ENCODE peak calls at places on chromosomes 12 and 14, in four cellular contexts. One of them, this sample, is unnamed.

GRCh38 chr12:98745578-98746391 is 100.7 kb downstream of the APAF1 start:
- DNase-seq in K562: no peak
- DNase-seq in HepG2: no peak
- DNase-seq in SK-N-SH: peak; percentile 48
- DNase-seq in this sample: no peak

GRCh38 chr12:109840349-109841073 is 7.3 kb upstream of the TRPV4 start:
- DNase-seq in K562: no peak
- DNase-seq in HepG2: peak; percentile 59
- DNase-seq in SK-N-SH: no peak
- DNase-seq in this sample: no peak

GRCh38 chr12:10952645-10953044 is 13.6 kb upstream of the TAS2R14 start:
- DNase-seq in K562: no peak
- DNase-seq in HepG2: no peak
- DNase-seq in SK-N-SH: no peak
- DNase-seq in this sample: no peak

GRCh38 chr14:91246051-91246852 is 1.7 kb upstream of the GPR68 start:
- DNase-seq in K562: no peak
- DNase-seq in HepG2: no peak
- DNase-seq in SK-N-SH: no peak
- DNase-seq in this sample: no peak

GRCh38 chr14:32009636-32010560 is 67.2 kb upstream of the ARHGAP5 start:
- DNase-seq in K562: no peak
- DNase-seq in HepG2: no peak
- DNase-seq in SK-N-SH: no peak
- DNase-seq in this sample: no peak

GRCh38 chr12:72273851-72274284 is 1.7 kb downstream of the TRHDE start:
- DNase-seq in K562: no peak
- DNase-seq in HepG2: no peak
- DNase-seq in SK-N-SH: no peak
- DNase-seq in this sample: no peak

GRCh38 chr14:61876362-61877049 is 114.3 kb downstream of the SNAPC1 start:
- DNase-seq in K562: no peak
- DNase-seq in HepG2: no peak
- DNase-seq in SK-N-SH: peak; percentile 38
- DNase-seq in this sample: no peak

GRCh38 chr12:25107920-25108319 is 87.0 kb downstream of the DNAI7 start:
- DNase-seq in K562: no peak
- DNase-seq in HepG2: no peak
- DNase-seq in SK-N-SH: no peak
- DNase-seq in this sample: peak; percentile 64

GRCh38 chr12:52871291-52871961 is 22.6 kb upstream of the KRT78 start:
- DNase-seq in K562: no peak
- DNase-seq in HepG2: no peak
- DNase-seq in SK-N-SH: no peak
- DNase-seq in this sample: no peak

GRCh38 chr12:124506145-124506831 is 61.1 kb downstream of the NCOR2 start:
- DNase-seq in K562: peak; percentile 71
- DNase-seq in HepG2: no peak
- DNase-seq in SK-N-SH: peak; percentile 89
- DNase-seq in this sample: no peak

GRCh38 chr14:91095178-91095577 is 18.7 kb upstream of the DGLUCY start:
- DNase-seq in K562: no peak
- DNase-seq in HepG2: no peak
- DNase-seq in SK-N-SH: no peak
- DNase-seq in this sample: no peak

GRCh38 chr14:52313493-52313881 is 625 bp upstream of the PTGER2 start:
- DNase-seq in K562: no peak
- DNase-seq in HepG2: no peak
- DNase-seq in SK-N-SH: no peak
- DNase-seq in this sample: no peak

GRCh38 chr12:94109154-94109553 is 39.2 kb upstream of the PLXNC1 start:
- DNase-seq in K562: peak; percentile 68
- DNase-seq in HepG2: no peak
- DNase-seq in SK-N-SH: no peak
- DNase-seq in this sample: no peak

GRCh38 chr14:68244272-68244975 is 424.8 kb downstream of the RAD51B start:
- DNase-seq in K562: no peak
- DNase-seq in HepG2: no peak
- DNase-seq in SK-N-SH: no peak
- DNase-seq in this sample: no peak

GRCh38 chr12:66140726-66141125 is 10.2 kb upstream of the LLPH start:
- DNase-seq in K562: no peak
- DNase-seq in HepG2: no peak
- DNase-seq in SK-N-SH: no peak
- DNase-seq in this sample: no peak

GRCh38 chr12:34406996-34407300 is 384.7 kb downstream of the ALG10 start:
- DNase-seq in K562: no peak
- DNase-seq in HepG2: no peak
- DNase-seq in SK-N-SH: no peak
- DNase-seq in this sample: no peak

GRCh38 chr14:20986811-20987210 is 3.0 kb upstream of the METTL17 start:
- DNase-seq in K562: peak; percentile 40
- DNase-seq in HepG2: peak; percentile 30
- DNase-seq in SK-N-SH: no peak
- DNase-seq in this sample: no peak
- TF ChIP-seq FOXM1 in K562: no peak
- TF ChIP-seq FOXM1 in HepG2: no peak
- TF ChIP-seq FOXM1 in SK-N-SH: no peak
- TF ChIP-seq FOXM1 in this sample: no peak

DNA sequence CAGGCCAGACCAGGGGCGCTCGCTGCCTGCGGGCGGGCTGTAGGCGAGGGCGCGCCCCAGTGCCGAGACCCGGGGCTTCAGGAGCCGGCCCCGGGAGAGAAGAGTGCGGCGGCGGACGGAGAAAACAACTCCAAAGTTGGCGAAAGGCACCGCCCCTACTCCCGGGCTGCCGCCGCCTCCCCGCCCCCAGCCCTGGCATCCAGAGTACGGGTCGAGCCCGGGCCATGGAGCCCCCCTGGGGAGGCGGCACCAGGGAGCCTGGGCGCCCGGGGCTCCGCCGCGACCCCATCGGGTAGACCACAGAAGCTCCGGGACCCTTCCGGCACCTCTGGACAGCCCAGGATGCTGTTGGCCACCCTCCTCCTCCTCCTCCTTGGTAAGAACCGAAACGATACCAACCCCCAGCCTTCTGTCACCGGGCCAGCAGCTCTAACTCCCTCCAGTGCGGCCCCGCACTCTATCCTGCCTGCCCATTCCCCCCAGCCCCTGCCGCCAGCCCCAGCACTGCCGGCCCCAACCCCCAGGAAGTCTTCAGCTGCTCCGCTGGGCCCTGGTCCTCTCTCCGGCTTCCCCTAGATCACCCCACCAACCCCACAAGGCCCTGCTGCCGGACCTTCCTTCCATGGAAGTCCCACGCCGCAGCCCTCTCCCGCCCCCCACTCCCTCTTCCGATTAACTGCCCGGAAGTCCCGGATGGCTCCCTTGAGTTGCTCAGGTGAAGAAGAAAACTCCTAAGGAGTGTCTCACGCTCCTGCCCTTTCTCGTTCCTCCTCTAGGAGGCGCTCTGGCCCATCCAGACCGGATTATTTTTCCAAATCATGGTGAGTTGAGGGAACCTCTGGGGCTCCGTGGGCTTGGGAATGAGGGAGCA is 657 bp downstream of the LRP10 start:
- DNase-seq in K562: peak; percentile 93
- DNase-seq in HepG2: peak; percentile 84
- DNase-seq in SK-N-SH: peak; percentile 83
- DNase-seq in this sample: no peak
- TF ChIP-seq RAD21 in K562: peak; percentile 69
- TF ChIP-seq RAD21 in HepG2: peak; percentile 68
- TF ChIP-seq RAD21 in SK-N-SH: peak; percentile 79
- TF ChIP-seq RAD21 in this sample: peak; percentile 75

GRCh38 chr12:22667122-22667521 is 42.2 kb downstream of the ETNK1 start:
- DNase-seq in K562: no peak
- DNase-seq in HepG2: no peak
- DNase-seq in SK-N-SH: no peak
- DNase-seq in this sample: no peak

GRCh38 chr12:22672951-22673350 is 48.0 kb downstream of the ETNK1 start:
- DNase-seq in K562: no peak
- DNase-seq in HepG2: no peak
- DNase-seq in SK-N-SH: no peak
- DNase-seq in this sample: no peak

GRCh38 chr12:22665476-22665875 is 40.5 kb downstream of the ETNK1 start:
- DNase-seq in K562: no peak
- DNase-seq in HepG2: no peak
- DNase-seq in SK-N-SH: no peak
- DNase-seq in this sample: no peak

GRCh38 chr12:22670762-22671161 is 45.8 kb downstream of the ETNK1 start:
- DNase-seq in K562: no peak
- DNase-seq in HepG2: no peak
- DNase-seq in SK-N-SH: no peak
- DNase-seq in this sample: no peak

GRCh38 chr12:22668441-22668840 is 43.5 kb downstream of the ETNK1 start:
- DNase-seq in K562: no peak
- DNase-seq in HepG2: no peak
- DNase-seq in SK-N-SH: no peak
- DNase-seq in this sample: no peak
- TF ChIP-seq FOXM1 in K562: no peak
- TF ChIP-seq FOXM1 in HepG2: no peak
- TF ChIP-seq FOXM1 in SK-N-SH: no peak
- TF ChIP-seq FOXM1 in this sample: no peak

GRCh38 chr14:88129306-88130056 is 124.5 kb downstream of the GPR65 start:
- DNase-seq in K562: no peak
- DNase-seq in HepG2: no peak
- DNase-seq in SK-N-SH: no peak
- DNase-seq in this sample: no peak
- TF ChIP-seq RAD21 in K562: no peak
- TF ChIP-seq RAD21 in HepG2: no peak
- TF ChIP-seq RAD21 in SK-N-SH: no peak
- TF ChIP-seq RAD21 in this sample: no peak